ENCODE peak calls at places on chromosomes 6 and 20, in eight cellular contexts. One of them, this sample, is unnamed.

GRCh38 chr6:145244712-145245111 is 490.6 kb downstream of the EPM2A start:
- DNase-seq in neural progenitor cell: no peak
- DNase-seq in SK-MEL-5: no peak
- DNase-seq in activated T-helper 1 cell treated with anti-CD3 and anti-CD28 coated beads, Interleukin-12 subunit alpha, Interleukin-12 subunit beta, Interleukin-2, Interleukin-4 antibody, amounts not matched to agents 30 ng/mL and 10 ng/mL and 1 ng/mL, durations not matched to agents 14 hours and 24 hours and 36 hours: no peak
- DNase-seq in stimulated activated effector memory CD8-positive, alpha-beta T cell treated with anti-CD3 and anti-CD28 coated beads, Interleukin-12 subunit alpha, Interleukin-12 subunit beta, amount 100 ng/mL, for 72 hours: no peak
- DNase-seq in NCI-H187 treated with DMSO at 0.1 percent for 48 hours: no peak
- DNase-seq in HTR-8/SVneo: no peak
- DNase-seq in activated effector memory CD4-positive, alpha-beta T cell treated with Interleukin-2 at 50 U/mL for 16 hours: no peak
- DNase-seq in this sample: no peak

GRCh38 chr6:35524380-35525020 is 11.8 kb upstream of the TULP1 start:
- DNase-seq in neural progenitor cell: no peak
- DNase-seq in SK-MEL-5: no peak
- DNase-seq in activated T-helper 1 cell treated with anti-CD3 and anti-CD28 coated beads, Interleukin-12 subunit alpha, Interleukin-12 subunit beta, Interleukin-2, Interleukin-4 antibody, amounts not matched to agents 30 ng/mL and 10 ng/mL and 1 ng/mL, durations not matched to agents 14 hours and 24 hours and 36 hours: no peak
- DNase-seq in stimulated activated effector memory CD8-positive, alpha-beta T cell treated with anti-CD3 and anti-CD28 coated beads, Interleukin-12 subunit alpha, Interleukin-12 subunit beta, amount 100 ng/mL, for 72 hours: no peak
- DNase-seq in NCI-H187 treated with DMSO at 0.1 percent for 48 hours: no peak
- DNase-seq in HTR-8/SVneo: no peak
- DNase-seq in activated effector memory CD4-positive, alpha-beta T cell treated with Interleukin-2 at 50 U/mL for 16 hours: no peak
- DNase-seq in this sample: no peak

GRCh38 chr6:135149376-135149775 is 31.7 kb upstream of the MYB start:
- DNase-seq in neural progenitor cell: no peak
- DNase-seq in SK-MEL-5: no peak
- DNase-seq in activated T-helper 1 cell treated with anti-CD3 and anti-CD28 coated beads, Interleukin-12 subunit alpha, Interleukin-12 subunit beta, Interleukin-2, Interleukin-4 antibody, amounts not matched to agents 30 ng/mL and 10 ng/mL and 1 ng/mL, durations not matched to agents 14 hours and 24 hours and 36 hours: no peak
- DNase-seq in stimulated activated effector memory CD8-positive, alpha-beta T cell treated with anti-CD3 and anti-CD28 coated beads, Interleukin-12 subunit alpha, Interleukin-12 subunit beta, amount 100 ng/mL, for 72 hours: no peak
- DNase-seq in NCI-H187 treated with DMSO at 0.1 percent for 48 hours: no peak
- DNase-seq in HTR-8/SVneo: no peak
- DNase-seq in activated effector memory CD4-positive, alpha-beta T cell treated with Interleukin-2 at 50 U/mL for 16 hours: no peak
- DNase-seq in this sample: no peak

GRCh38 chr20:8127553-8128255 is 4.4 kb upstream of the PLCB1 start:
- DNase-seq in neural progenitor cell: no peak
- DNase-seq in SK-MEL-5: no peak
- DNase-seq in activated T-helper 1 cell treated with anti-CD3 and anti-CD28 coated beads, Interleukin-12 subunit alpha, Interleukin-12 subunit beta, Interleukin-2, Interleukin-4 antibody, amounts not matched to agents 30 ng/mL and 10 ng/mL and 1 ng/mL, durations not matched to agents 14 hours and 24 hours and 36 hours: no peak
- DNase-seq in stimulated activated effector memory CD8-positive, alpha-beta T cell treated with anti-CD3 and anti-CD28 coated beads, Interleukin-12 subunit alpha, Interleukin-12 subunit beta, amount 100 ng/mL, for 72 hours: no peak
- DNase-seq in NCI-H187 treated with DMSO at 0.1 percent for 48 hours: no peak
- DNase-seq in HTR-8/SVneo: no peak
- DNase-seq in activated effector memory CD4-positive, alpha-beta T cell treated with Interleukin-2 at 50 U/mL for 16 hours: no peak
- DNase-seq in this sample: no peak

GRCh38 chr6:111411978-111412574 is 70.9 kb downstream of the REV3L start:
- DNase-seq in neural progenitor cell: no peak
- DNase-seq in SK-MEL-5: no peak
- DNase-seq in activated T-helper 1 cell treated with anti-CD3 and anti-CD28 coated beads, Interleukin-12 subunit alpha, Interleukin-12 subunit beta, Interleukin-2, Interleukin-4 antibody, amounts not matched to agents 30 ng/mL and 10 ng/mL and 1 ng/mL, durations not matched to agents 14 hours and 24 hours and 36 hours: no peak
- DNase-seq in stimulated activated effector memory CD8-positive, alpha-beta T cell treated with anti-CD3 and anti-CD28 coated beads, Interleukin-12 subunit alpha, Interleukin-12 subunit beta, amount 100 ng/mL, for 72 hours: no peak
- DNase-seq in NCI-H187 treated with DMSO at 0.1 percent for 48 hours: no peak
- DNase-seq in HTR-8/SVneo: no peak
- DNase-seq in activated effector memory CD4-positive, alpha-beta T cell treated with Interleukin-2 at 50 U/mL for 16 hours: no peak
- DNase-seq in this sample: no peak

GRCh38 chr20:4962257-4962855 is 39.0 kb downstream of the SLC23A2 start:
- DNase-seq in neural progenitor cell: no peak
- DNase-seq in SK-MEL-5: no peak
- DNase-seq in activated T-helper 1 cell treated with anti-CD3 and anti-CD28 coated beads, Interleukin-12 subunit alpha, Interleukin-12 subunit beta, Interleukin-2, Interleukin-4 antibody, amounts not matched to agents 30 ng/mL and 10 ng/mL and 1 ng/mL, durations not matched to agents 14 hours and 24 hours and 36 hours: peak
- DNase-seq in stimulated activated effector memory CD8-positive, alpha-beta T cell treated with anti-CD3 and anti-CD28 coated beads, Interleukin-12 subunit alpha, Interleukin-12 subunit beta, amount 100 ng/mL, for 72 hours: no peak
- DNase-seq in NCI-H187 treated with DMSO at 0.1 percent for 48 hours: no peak
- DNase-seq in HTR-8/SVneo: no peak
- DNase-seq in activated effector memory CD4-positive, alpha-beta T cell treated with Interleukin-2 at 50 U/mL for 16 hours: peak
- DNase-seq in this sample: peak

GRCh38 chr6:31246051-31246495 is 25.8 kb downstream of the HLA-C start:
- DNase-seq in neural progenitor cell: no peak
- DNase-seq in SK-MEL-5: peak
- DNase-seq in activated T-helper 1 cell treated with anti-CD3 and anti-CD28 coated beads, Interleukin-12 subunit alpha, Interleukin-12 subunit beta, Interleukin-2, Interleukin-4 antibody, amounts not matched to agents 30 ng/mL and 10 ng/mL and 1 ng/mL, durations not matched to agents 14 hours and 24 hours and 36 hours: no peak
- DNase-seq in stimulated activated effector memory CD8-positive, alpha-beta T cell treated with anti-CD3 and anti-CD28 coated beads, Interleukin-12 subunit alpha, Interleukin-12 subunit beta, amount 100 ng/mL, for 72 hours: no peak
- DNase-seq in NCI-H187 treated with DMSO at 0.1 percent for 48 hours: no peak
- DNase-seq in HTR-8/SVneo: peak
- DNase-seq in activated effector memory CD4-positive, alpha-beta T cell treated with Interleukin-2 at 50 U/mL for 16 hours: no peak
- DNase-seq in this sample: no peak

GRCh38 chr6:12293234-12293930 is 3.2 kb downstream of the EDN1 start:
- DNase-seq in neural progenitor cell: no peak
- DNase-seq in SK-MEL-5: no peak
- DNase-seq in activated T-helper 1 cell treated with anti-CD3 and anti-CD28 coated beads, Interleukin-12 subunit alpha, Interleukin-12 subunit beta, Interleukin-2, Interleukin-4 antibody, amounts not matched to agents 30 ng/mL and 10 ng/mL and 1 ng/mL, durations not matched to agents 14 hours and 24 hours and 36 hours: no peak
- DNase-seq in stimulated activated effector memory CD8-positive, alpha-beta T cell treated with anti-CD3 and anti-CD28 coated beads, Interleukin-12 subunit alpha, Interleukin-12 subunit beta, amount 100 ng/mL, for 72 hours: no peak
- DNase-seq in NCI-H187 treated with DMSO at 0.1 percent for 48 hours: no peak
- DNase-seq in HTR-8/SVneo: no peak
- DNase-seq in activated effector memory CD4-positive, alpha-beta T cell treated with Interleukin-2 at 50 U/mL for 16 hours: no peak
- DNase-seq in this sample: no peak

GRCh38 chr6:162554531-162554930 is 173.0 kb downstream of the PRKN start:
- DNase-seq in neural progenitor cell: no peak
- DNase-seq in SK-MEL-5: no peak
- DNase-seq in activated T-helper 1 cell treated with anti-CD3 and anti-CD28 coated beads, Interleukin-12 subunit alpha, Interleukin-12 subunit beta, Interleukin-2, Interleukin-4 antibody, amounts not matched to agents 30 ng/mL and 10 ng/mL and 1 ng/mL, durations not matched to agents 14 hours and 24 hours and 36 hours: no peak
- DNase-seq in stimulated activated effector memory CD8-positive, alpha-beta T cell treated with anti-CD3 and anti-CD28 coated beads, Interleukin-12 subunit alpha, Interleukin-12 subunit beta, amount 100 ng/mL, for 72 hours: no peak
- DNase-seq in NCI-H187 treated with DMSO at 0.1 percent for 48 hours: no peak
- DNase-seq in HTR-8/SVneo: no peak
- DNase-seq in activated effector memory CD4-positive, alpha-beta T cell treated with Interleukin-2 at 50 U/mL for 16 hours: no peak
- DNase-seq in this sample: no peak

GRCh38 chr20:57476073-57476526 is 48.8 kb downstream of the CTCFL start:
- DNase-seq in neural progenitor cell: no peak
- DNase-seq in SK-MEL-5: no peak
- DNase-seq in activated T-helper 1 cell treated with anti-CD3 and anti-CD28 coated beads, Interleukin-12 subunit alpha, Interleukin-12 subunit beta, Interleukin-2, Interleukin-4 antibody, amounts not matched to agents 30 ng/mL and 10 ng/mL and 1 ng/mL, durations not matched to agents 14 hours and 24 hours and 36 hours: no peak
- DNase-seq in stimulated activated effector memory CD8-positive, alpha-beta T cell treated with anti-CD3 and anti-CD28 coated beads, Interleukin-12 subunit alpha, Interleukin-12 subunit beta, amount 100 ng/mL, for 72 hours: no peak
- DNase-seq in NCI-H187 treated with DMSO at 0.1 percent for 48 hours: no peak
- DNase-seq in HTR-8/SVneo: no peak
- DNase-seq in activated effector memory CD4-positive, alpha-beta T cell treated with Interleukin-2 at 50 U/mL for 16 hours: no peak
- DNase-seq in this sample: no peak

GRCh38 chr20:60331688-60332300 is 373.6 kb downstream of the CDH26 start:
- DNase-seq in neural progenitor cell: no peak
- DNase-seq in SK-MEL-5: no peak
- DNase-seq in activated T-helper 1 cell treated with anti-CD3 and anti-CD28 coated beads, Interleukin-12 subunit alpha, Interleukin-12 subunit beta, Interleukin-2, Interleukin-4 antibody, amounts not matched to agents 30 ng/mL and 10 ng/mL and 1 ng/mL, durations not matched to agents 14 hours and 24 hours and 36 hours: no peak
- DNase-seq in stimulated activated effector memory CD8-positive, alpha-beta T cell treated with anti-CD3 and anti-CD28 coated beads, Interleukin-12 subunit alpha, Interleukin-12 subunit beta, amount 100 ng/mL, for 72 hours: no peak
- DNase-seq in NCI-H187 treated with DMSO at 0.1 percent for 48 hours: peak
- DNase-seq in HTR-8/SVneo: no peak
- DNase-seq in activated effector memory CD4-positive, alpha-beta T cell treated with Interleukin-2 at 50 U/mL for 16 hours: no peak
- DNase-seq in this sample: no peak

GRCh38 chr6:164928366-164929154 is 380.8 kb downstream of the C6orf118 start:
- DNase-seq in neural progenitor cell: no peak
- DNase-seq in SK-MEL-5: no peak
- DNase-seq in activated T-helper 1 cell treated with anti-CD3 and anti-CD28 coated beads, Interleukin-12 subunit alpha, Interleukin-12 subunit beta, Interleukin-2, Interleukin-4 antibody, amounts not matched to agents 30 ng/mL and 10 ng/mL and 1 ng/mL, durations not matched to agents 14 hours and 24 hours and 36 hours: no peak
- DNase-seq in stimulated activated effector memory CD8-positive, alpha-beta T cell treated with anti-CD3 and anti-CD28 coated beads, Interleukin-12 subunit alpha, Interleukin-12 subunit beta, amount 100 ng/mL, for 72 hours: no peak
- DNase-seq in NCI-H187 treated with DMSO at 0.1 percent for 48 hours: no peak
- DNase-seq in HTR-8/SVneo: no peak
- DNase-seq in activated effector memory CD4-positive, alpha-beta T cell treated with Interleukin-2 at 50 U/mL for 16 hours: no peak
- DNase-seq in this sample: no peak